ENCODE peak calls at places on chromosomes 6 and 20, in eight cellular contexts. M, O, A, S, H, Y, E and P are unnamed samples.
A peak's percentile ranks its signal among the peaks of the same experiment; 100 is the strongest.

GRCh38 chr20:22557403-22558276 is 26.7 kb downstream of the FOXA2 start:
- DNase-seq in H (no peak), Y (no peak), E (no peak), S (no peak), M (no peak), A (no peak), O (no peak), P (no peak)

GRCh38 chr6:150840185-150840584 is 25.3 kb upstream of the MTHFD1L start:
- DNase-seq in O (no peak), A (no peak), S (no peak), H (no peak), Y (no peak), E (no peak), M (no peak), P (no peak)

GRCh38 chr6:18823782-18824386 is 436.7 kb downstream of the RNF144B start:
- DNase-seq in S (no peak), A (peak; percentile 2), M (no peak), Y (no peak), H (no peak), O (no peak), E (no peak), P (no peak)

GRCh38 chr6:7899046-7899888 is 11.3 kb downstream of the TXNDC5 start:
- DNase-seq in H (no peak), M (no peak), Y (no peak), A (no peak), S (no peak), E (no peak), O (no peak), P (no peak)

GRCh38 chr6:35694462-35694861 is 5.7 kb upstream of the FKBP5 start:
- DNase-seq in H (no peak), E (no peak), O (no peak), Y (no peak), S (no peak), M (no peak), A (no peak), P (no peak)

GRCh38 chr20:18527339-18527738 is 19.6 kb downstream of the SEC23B start:
- DNase-seq in S (no peak), H (no peak), A (no peak), O (no peak), M (no peak), Y (no peak), E (no peak), P (no peak)

GRCh38 chr6:83429857-83430605 is 820 bp downstream of the ME1 start:
- DNase-seq in S (no peak), M (peak; percentile 36), H (peak; percentile 37), O (no peak), A (peak; percentile 60), E (peak; percentile 12), Y (no peak), P (no peak)

GRCh38 chr20:54742193-54742592 is 266.8 kb downstream of the DOK5 start:
- DNase-seq in Y (no peak), O (no peak), S (no peak), E (no peak), M (no peak), A (no peak), H (no peak), P (no peak)

GRCh38 chr6:88908598-88909548 is 54.5 kb downstream of the RNGTT start:
- DNase-seq in A (no peak), H (peak; percentile 19), E (no peak), Y (no peak), O (no peak), M (peak; percentile 5), S (no peak), P (no peak)

GRCh38 chr20:36066777-36067176 is 87.8 kb upstream of the EPB41L1 start:
- DNase-seq in Y (no peak), S (no peak), O (no peak), H (no peak), M (no peak), E (no peak), A (no peak), P (no peak)

GRCh38 chr20:53872561-53873248 is 197.7 kb downstream of the BCAS1 start:
- DNase-seq in O (peak; percentile 34), S (no peak), M (no peak), Y (no peak), A (no peak), H (no peak), E (no peak), P (peak; percentile 20)

GRCh38 chr20:14860410-14860814 is 523.0 kb upstream of the FLRT3 start:
- DNase-seq in O (no peak), S (no peak), A (peak; percentile 5), E (no peak), H (no peak), Y (no peak), M (no peak), P (no peak)